ENCODE peak calls at places on chromosomes 4 and X, in seven cellular contexts. J is CD4-positive, CD25-positive, alpha-beta regulatory T cell; U is Caco-2; B is AG04450; D is spleen; V is lower lobe of right lung; Y is brain microvascular endothelial cell. C is an unnamed sample.

GRCh38 chrX:16023790-16024734 is 99.3 kb upstream of the GRPR start:
- DNase-seq in J (no peak), U (no peak), B (no peak), D (no peak), V (no peak), Y (peak; percentile 13), C (no peak)

GRCh38 chr4:2940267-2941137 is 22.7 kb downstream of the NOP14 start:
- DNase-seq in J (no peak), U (no peak), B (no peak), D (peak; percentile 69), V (no peak), Y (no peak), C (peak; percentile 46)

GRCh38 chrX:118730500-118731247 is 3.3 kb downstream of the IL13RA1 start:
- DNase-seq in J (no peak), U (no peak), B (no peak), D (no peak), V (no peak), Y (peak; percentile 57), C (no peak)

GRCh38 chr4:121938282-121939092 is 13.4 kb downstream of the TRPC3 start:
- DNase-seq in J (no peak), U (no peak), B (no peak), D (no peak), V (no peak), Y (no peak), C (no peak)

GRCh38 chr4:53589511-53589910 is 1.8 kb downstream of the LNX1 start:
- DNase-seq in J (no peak), U (no peak), B (no peak), D (no peak), V (no peak), Y (no peak), C (no peak)

GRCh38 chr4:48649505-48649904 is 130.6 kb downstream of the FRYL start:
- DNase-seq in J (no peak), U (no peak), B (no peak), D (no peak), V (no peak), Y (no peak), C (no peak)

GRCh38 chr4:177118596-177118995 is 191.1 kb upstream of the NEIL3 start:
- DNase-seq in J (no peak), U (no peak), B (peak; percentile 97), D (no peak), V (no peak), Y (peak; percentile 91), C (no peak)

GRCh38 chr4:15457401-15458201 is 12.1 kb upstream of the CC2D2A start:
- DNase-seq in J (no peak), U (no peak), B (no peak), D (no peak), V (no peak), Y (peak; percentile 10), C (no peak)

GRCh38 chr4:60565558-60565957 is 634.6 kb upstream of the ADGRL3 start:
- DNase-seq in J (no peak), U (no peak), B (no peak), D (no peak), V (no peak), Y (no peak), C (no peak)

GRCh38 chr4:141658316-141658715 is 21.9 kb downstream of the IL15 start:
- DNase-seq in J (no peak), U (no peak), B (no peak), D (no peak), V (no peak), Y (no peak), C (no peak)

GRCh38 chr4:108979754-108980153 is 216.9 kb upstream of the ETNPPL start:
- DNase-seq in J (no peak), U (no peak), B (no peak), D (no peak), V (no peak), Y (no peak), C (no peak)

GRCh38 chr4:85932371-85933305 is 427.2 kb downstream of the MAPK10 start:
- DNase-seq in J (no peak), U (no peak), B (no peak), D (no peak), V (no peak), Y (no peak), C (no peak)

GRCh38 chr4:111398906-111399330 is 746.3 kb upstream of the FAM241A start:
- DNase-seq in J (no peak), U (no peak), B (no peak), D (no peak), V (no peak), Y (no peak), C (no peak)

GRCh38 chr4:78311306-78311705 is 240.3 kb upstream of the ANXA3 start:
- DNase-seq in J (no peak), U (no peak), B (no peak), D (no peak), V (no peak), Y (no peak), C (peak; percentile 57)

GRCh38 chr4:54852602-54853001 is 194.8 kb downstream of the KIT start:
- DNase-seq in J (no peak), U (no peak), B (no peak), D (no peak), V (no peak), Y (no peak), C (no peak)
- H3K27me3 ChIP-seq in J (no peaks in the 10 kb centered on the region), U (no peaks in the 10 kb centered on the region), B (no peaks in the 10 kb centered on the region), D (no peaks in the 10 kb centered on the region), V (no peaks in the 10 kb centered on the region), Y (no peaks in the 10 kb centered on the region), C (no peaks in the 10 kb centered on the region)

GRCh38 chr4:6405417-6405747 is 67.0 kb downstream of the PPP2R2C start:
- DNase-seq in J (no peak), U (no peak), B (no peak), D (no peak), V (no peak), Y (no peak), C (peak; percentile 58)

GRCh38 chr4:6402566-6403399 is 69.6 kb downstream of the PPP2R2C start:
- DNase-seq in J (no peak), U (no peak), B (no peak), D (no peak), V (no peak), Y (no peak), C (peak; percentile 82)

GRCh38 chr4:6404611-6405416 is 67.6 kb downstream of the PPP2R2C start:
- DNase-seq in J (no peak), U (no peak), B (no peak), D (no peak), V (no peak), Y (no peak), C (peak; percentile 64)

GRCh38 chr4:6401797-6402196 is 70.6 kb downstream of the PPP2R2C start:
- DNase-seq in J (no peak), U (no peak), B (no peak), D (no peak), V (no peak), Y (no peak), C (no peak)

DNA sequence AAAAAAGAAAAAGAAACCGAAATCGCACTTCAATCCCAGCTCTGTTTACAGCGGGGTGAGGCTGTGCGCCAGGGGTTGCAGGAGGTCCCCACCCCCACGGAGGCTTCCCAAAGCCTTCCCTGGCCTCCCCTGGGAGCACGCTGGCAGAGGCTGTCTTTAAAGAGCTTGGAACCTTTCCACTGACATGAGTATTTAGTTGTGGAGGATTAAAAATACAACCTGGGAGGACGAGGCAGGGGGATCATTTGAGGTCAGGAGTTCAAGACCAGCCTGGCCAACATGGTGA is 69.1 kb downstream of the PPP2R2C start:
- DNase-seq in J (no peak), U (no peak), B (no peak), D (no peak), V (no peak), Y (no peak), C (no peak)
- H3K27me3 ChIP-seq in J (no peaks in the 10 kb centered on the region), U (no peaks in the 10 kb centered on the region), B (peaks cover 23% of the 10 kb centered on the region), D (peaks cover 52% of the 10 kb centered on the region), V (peaks cover 62% of the 10 kb centered on the region), Y (peaks cover 6% of the 10 kb centered on the region), C (no peaks in the 10 kb centered on the region)

DNA sequence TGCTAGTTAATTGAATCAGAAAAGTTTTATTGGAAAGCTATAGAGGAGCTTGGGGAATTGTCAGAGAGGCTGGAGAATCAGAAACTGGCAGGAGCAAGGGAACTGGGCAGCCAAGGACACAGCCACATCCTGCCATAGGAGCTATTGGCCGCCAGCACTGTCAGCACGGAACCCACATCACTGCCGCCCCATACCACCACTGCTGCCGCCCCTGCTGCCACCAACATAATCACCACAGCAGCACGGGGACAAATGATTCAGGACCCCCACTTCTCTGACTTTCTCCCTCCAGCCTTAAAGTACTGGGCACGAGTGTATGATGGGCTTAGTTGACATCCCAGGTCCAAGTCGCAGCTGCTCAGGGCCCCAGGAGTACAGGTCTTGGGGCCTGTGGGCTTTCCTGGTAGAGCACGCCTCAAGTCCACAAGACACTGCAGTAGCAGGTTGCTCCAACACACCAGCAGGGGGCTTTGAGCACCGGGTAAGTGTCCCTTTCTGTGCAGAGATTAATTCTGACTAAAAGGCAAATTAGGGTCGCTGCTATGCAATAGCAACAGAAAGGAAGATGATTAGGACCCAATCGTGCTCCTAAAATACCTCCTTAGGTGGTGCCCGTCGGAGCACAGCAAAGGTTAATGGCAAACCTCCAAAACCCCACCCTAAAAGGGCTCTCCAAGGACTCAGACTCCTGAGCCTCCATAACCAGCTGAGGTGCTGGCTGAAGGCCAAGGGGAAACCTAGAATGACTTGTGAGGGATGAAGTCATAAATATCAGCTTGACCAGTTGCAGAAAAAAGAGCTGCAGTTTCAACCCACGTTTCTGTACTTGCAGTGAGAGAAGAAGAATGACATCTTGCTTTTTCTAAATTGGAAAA is 6.8 kb downstream of the PJA1 start:
- DNase-seq in J (no peak), U (peak; percentile 47), B (peak; percentile 48), D (no peak), V (no peak), Y (peak; percentile 63), C (peak; percentile 73)
- H3K27me3 ChIP-seq in J (no peaks in the 10 kb centered on the region), U (no peaks in the 10 kb centered on the region), B (no peaks in the 10 kb centered on the region), D (no peaks in the 10 kb centered on the region), V (no peaks in the 10 kb centered on the region), Y (no peaks in the 10 kb centered on the region), C (no peaks in the 10 kb centered on the region)

GRCh38 chr4:13601848-13602247 is 25.7 kb downstream of the BOD1L1 start:
- DNase-seq in J (no peak), U (no peak), B (no peak), D (no peak), V (no peak), Y (no peak), C (no peak)

GRCh38 chr4:13601060-13601459 is 26.5 kb downstream of the BOD1L1 start:
- DNase-seq in J (no peak), U (no peak), B (no peak), D (no peak), V (no peak), Y (no peak), C (no peak)

GRCh38 chr4:13605330-13605729 is 22.2 kb downstream of the BOD1L1 start:
- DNase-seq in J (no peak), U (no peak), B (no peak), D (no peak), V (no peak), Y (no peak), C (no peak)
- H3K27me3 ChIP-seq in J (no peaks in the 10 kb centered on the region), U (no peaks in the 10 kb centered on the region), B (no peaks in the 10 kb centered on the region), D (no peaks in the 10 kb centered on the region), V (no peaks in the 10 kb centered on the region), Y (no peaks in the 10 kb centered on the region), C (no peaks in the 10 kb centered on the region)

GRCh38 chr4:7867191-7867590 is 72.5 kb downstream of the AFAP1 start:
- DNase-seq in J (no peak), U (no peak), B (no peak), D (no peak), V (no peak), Y (no peak), C (peak; percentile 16)
- H3K27me3 ChIP-seq in J (no peaks in the 10 kb centered on the region), U (no peaks in the 10 kb centered on the region), B (no peaks in the 10 kb centered on the region), D (no peaks in the 10 kb centered on the region), V (no peaks in the 10 kb centered on the region), Y (no peaks in the 10 kb centered on the region), C (no peaks in the 10 kb centered on the region)

GRCh38 chrX:154036513-154036912 is 16.8 kb upstream of the IRAK1 start:
- DNase-seq in J (no peak), U (no peak), B (no peak), D (no peak), V (no peak), Y (no peak), C (peak; percentile 61)
- H3K27me3 ChIP-seq in J (no peaks in the 10 kb centered on the region), U (no peaks in the 10 kb centered on the region), B (no peaks in the 10 kb centered on the region), D (no peaks in the 10 kb centered on the region), V (no peaks in the 10 kb centered on the region), Y (no peaks in the 10 kb centered on the region), C (no peaks in the 10 kb centered on the region)

C was measured in endodermal cell.